ENCODE peak calls at places on chromosomes 16 and 17, in nine cellular contexts. H is CD8-positive, alpha-beta T cell; T is HCT116; X is stomach; V is fibroblast of lung; U is neural progenitor cell; G is breast epithelium; O is tibial artery; W is aorta. Y is an unnamed sample.

GRCh38 chr17:34420254-34420766 is 57.3 kb upstream of the CCL1 start:
- DNase-seq in H (peak; percentile 68), T (peak; percentile 40), X (peak; percentile 68), V (peak; percentile 61), U (peak; percentile 77), G (no peak), O (peak; percentile 59), W (peak; percentile 62), Y (peak; percentile 26)

GRCh38 chr17:57016764-57017116 is 38.8 kb downstream of the SCPEP1 start:
- DNase-seq in H (no peak), T (no peak), X (no peak), V (peak; percentile 6), U (no peak), G (no peak), O (no peak), W (no peak), Y (peak; percentile 36)

GRCh38 chr17:48678141-48678971 is 44.0 kb downstream of the PRAC1 start:
- DNase-seq in H (peak; percentile 64), T (peak; percentile 28), X (peak; percentile 71), V (peak; percentile 21), U (peak; percentile 86), G (peak; percentile 64), O (peak; percentile 29), W (peak; percentile 63), Y (peak; percentile 69)

GRCh38 chr17:76036497-76037380 is 9.6 kb upstream of the EVPL start:
- DNase-seq in H (no peak), T (no peak), X (no peak), V (no peak), U (peak; percentile 46), G (no peak), O (no peak), W (no peak), Y (no peak)

GRCh38 chr17:31726980-31727427 is 132.0 kb downstream of the COPRS start:
- DNase-seq in H (no peak), T (no peak), X (no peak), V (peak; percentile 38), U (no peak), G (no peak), O (no peak), W (no peak), Y (peak; percentile 59)

GRCh38 chr16:55944377-55944802 is 69.2 kb upstream of the CES5A start:
- DNase-seq in H (peak; percentile 54), T (peak; percentile 23), X (peak; percentile 54), V (peak; percentile 77), U (peak; percentile 79), G (peak; percentile 58), O (peak; percentile 77), W (peak; percentile 79), Y (peak; percentile 19)

GRCh38 chr17:63477471-63478440 is 895 bp downstream of the ACE start:
- DNase-seq in H (no peak), T (no peak), X (no peak), V (no peak), U (no peak), G (no peak), O (no peak), W (no peak), Y (no peak)

GRCh38 chr17:28372945-28373274 is 1.4 kb downstream of the SARM1 start:
- DNase-seq in H (no peak), T (no peak), X (no peak), V (no peak), U (no peak), G (no peak), O (no peak), W (no peak), Y (no peak)

GRCh38 chr17:7236808-7237207 is 2.4 kb downstream of the PHF23 start:
- DNase-seq in H (no peak), T (no peak), X (no peak), V (no peak), U (no peak), G (no peak), O (no peak), W (no peak), Y (no peak)

GRCh38 chr17:7237761-7238417 is 1.4 kb downstream of the PHF23 start:
- DNase-seq in H (peak; percentile 85), T (no peak), X (peak; percentile 85), V (peak; percentile 69), U (peak; percentile 92), G (no peak), O (peak; percentile 77), W (peak; percentile 90), Y (peak; percentile 45)

GRCh38 chr17:7238418-7239090 is 703 bp downstream of the PHF23 start:
- DNase-seq in H (peak; percentile 46), T (no peak), X (no peak), V (no peak), U (peak; percentile 40), G (no peak), O (peak; percentile 42), W (peak; percentile 57), Y (no peak)

GRCh38 chr17:7235693-7236665 is 1.7 kb upstream of the DVL2 start:
- DNase-seq in H (no peak), T (no peak), X (no peak), V (no peak), U (no peak), G (no peak), O (no peak), W (peak; percentile 48), Y (peak; percentile 56)

GRCh38 chr17:7237266-7237760 is 1.9 kb downstream of the PHF23 start:
- DNase-seq in H (no peak), T (no peak), X (no peak), V (no peak), U (no peak), G (no peak), O (no peak), W (no peak), Y (no peak)
- H3K4me1 ChIP-seq in H (peaks cover 47% of the 10 kb centered on the region), T (peaks cover 44% of the 10 kb centered on the region), X (peaks cover 62% of the 10 kb centered on the region), V (peaks cover 23% of the 10 kb centered on the region), U (peaks cover 24% of the 10 kb centered on the region), G (peaks cover 26% of the 10 kb centered on the region), O (peaks cover 59% of the 10 kb centered on the region), W (peaks cover 3% of the 10 kb centered on the region), Y (peaks cover 41% of the 10 kb centered on the region)

DNA sequence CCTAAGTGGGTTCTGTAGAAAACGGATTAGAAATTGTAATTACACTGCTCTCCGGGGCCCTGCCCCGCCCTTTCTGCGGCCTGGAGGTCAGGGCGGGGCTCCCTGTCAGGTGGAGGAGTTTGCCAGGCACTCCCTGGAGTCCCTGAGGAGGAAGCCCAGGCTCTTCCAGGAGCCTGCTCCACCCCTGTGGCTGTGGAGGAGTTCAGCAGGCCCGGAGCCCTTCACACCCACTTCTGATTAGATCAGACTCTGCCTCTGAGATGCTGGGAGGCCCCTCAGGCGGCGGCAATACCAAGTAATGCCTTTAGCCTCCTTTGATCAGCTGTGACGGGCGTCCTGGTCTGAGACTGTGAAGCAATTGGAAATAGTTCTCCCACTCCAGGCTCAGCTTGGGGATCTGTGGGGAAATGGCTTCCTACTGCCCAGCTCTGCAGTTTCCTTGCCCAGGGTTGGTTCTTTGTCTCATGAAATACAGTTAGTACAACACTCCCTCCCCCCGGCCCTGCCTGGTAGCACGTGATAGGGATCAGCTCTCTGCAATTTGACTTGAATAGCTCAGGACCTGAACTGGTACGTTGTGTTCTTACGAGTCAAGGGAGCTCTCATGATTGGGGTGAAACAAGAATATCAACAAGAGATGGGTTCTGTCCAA is 22.3 kb downstream of the BAIAP2 start:
- DNase-seq in H (no peak), T (no peak), X (peak; percentile 84), V (peak; percentile 79), U (peak; percentile 43), G (peak; percentile 73), O (peak; percentile 55), W (no peak), Y (peak; percentile 83)
- H3K4me1 ChIP-seq in H (peaks cover 5% of the 10 kb centered on the region), T (peaks cover 8% of the 10 kb centered on the region), X (peaks cover 53% of the 10 kb centered on the region), V (no peaks in the 10 kb centered on the region), U (peaks cover 17% of the 10 kb centered on the region), G (peaks cover 9% of the 10 kb centered on the region), O (peaks cover 15% of the 10 kb centered on the region), W (no peaks in the 10 kb centered on the region), Y (peaks cover 34% of the 10 kb centered on the region)

GRCh38 chr17:15263206-15263579 is 1.9 kb downstream of the PMP22 start:
- DNase-seq in H (no peak), T (no peak), X (peak; percentile 54), V (peak; percentile 91), U (peak; percentile 73), G (peak; percentile 76), O (peak; percentile 97), W (peak; percentile 95), Y (peak; percentile 32)

GRCh38 chr17:15261818-15262290 is 3.3 kb downstream of the PMP22 start:
- DNase-seq in H (no peak), T (no peak), X (no peak), V (peak; percentile 37), U (peak; percentile 45), G (no peak), O (no peak), W (peak; percentile 60), Y (peak; percentile 40)

GRCh38 chr17:15260376-15261062 is 4.6 kb downstream of the PMP22 start:
- DNase-seq in H (peak; percentile 30), T (no peak), X (peak; percentile 84), V (peak; percentile 91), U (peak; percentile 91), G (peak; percentile 88), O (peak; percentile 87), W (peak; percentile 93), Y (peak; percentile 67)

GRCh38 chr17:15262291-15263205 is 2.6 kb downstream of the PMP22 start:
- DNase-seq in H (no peak), T (peak; percentile 87), X (peak; percentile 63), V (peak; percentile 94), U (peak; percentile 81), G (peak; percentile 80), O (peak; percentile 93), W (peak; percentile 96), Y (peak; percentile 72)

DNA sequence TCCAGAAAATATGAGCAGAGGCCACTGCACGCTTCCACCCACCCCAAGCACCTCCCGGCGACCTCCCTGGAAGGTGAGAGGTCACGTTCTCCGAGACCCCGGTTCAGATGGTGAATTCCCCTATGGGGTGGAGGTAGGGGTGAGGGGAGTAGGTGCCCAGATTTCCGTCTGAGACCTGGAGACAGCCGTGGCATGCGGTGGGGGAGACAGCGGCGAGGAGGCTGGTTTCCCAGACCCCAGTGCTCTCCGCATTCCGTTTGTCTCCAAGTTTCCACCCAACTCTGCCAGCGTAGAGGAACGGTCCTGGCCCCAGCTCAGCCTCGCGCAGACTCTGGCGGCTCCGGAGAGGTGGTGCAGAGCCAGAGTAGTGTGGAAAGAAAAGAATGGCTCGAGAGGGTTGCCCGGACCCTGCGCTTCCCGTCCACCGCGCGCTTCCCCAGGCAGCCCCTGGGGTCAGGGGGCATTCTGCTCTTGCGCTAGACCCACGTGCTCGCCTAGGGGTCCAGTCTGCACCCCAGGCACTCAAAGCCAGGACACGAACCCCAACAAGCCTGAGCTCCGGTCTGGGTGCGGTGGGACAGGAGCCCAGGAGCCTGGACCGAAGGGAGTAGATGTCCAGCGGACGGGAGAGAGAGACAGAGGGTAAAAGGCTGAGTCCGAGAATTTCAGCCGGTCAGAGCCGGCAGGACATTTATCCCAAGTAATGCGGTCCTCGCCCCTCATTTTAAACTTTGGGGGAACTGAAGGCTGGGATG is 3.9 kb downstream of the PMP22 start:
- DNase-seq in H (no peak), T (no peak), X (peak; percentile 36), V (peak; percentile 56), U (peak; percentile 85), G (peak; percentile 73), O (no peak), W (peak; percentile 80), Y (peak; percentile 54)
- H3K4me1 ChIP-seq in H (peaks cover 11% of the 10 kb centered on the region), T (peaks cover 22% of the 10 kb centered on the region), X (peaks cover 89% of the 10 kb centered on the region), V (peaks cover 21% of the 10 kb centered on the region), U (peaks cover 8% of the 10 kb centered on the region), G (peaks cover 17% of the 10 kb centered on the region), O (peaks cover 45% of the 10 kb centered on the region), W (no peaks in the 10 kb centered on the region), Y (peaks cover 44% of the 10 kb centered on the region)

DNA sequence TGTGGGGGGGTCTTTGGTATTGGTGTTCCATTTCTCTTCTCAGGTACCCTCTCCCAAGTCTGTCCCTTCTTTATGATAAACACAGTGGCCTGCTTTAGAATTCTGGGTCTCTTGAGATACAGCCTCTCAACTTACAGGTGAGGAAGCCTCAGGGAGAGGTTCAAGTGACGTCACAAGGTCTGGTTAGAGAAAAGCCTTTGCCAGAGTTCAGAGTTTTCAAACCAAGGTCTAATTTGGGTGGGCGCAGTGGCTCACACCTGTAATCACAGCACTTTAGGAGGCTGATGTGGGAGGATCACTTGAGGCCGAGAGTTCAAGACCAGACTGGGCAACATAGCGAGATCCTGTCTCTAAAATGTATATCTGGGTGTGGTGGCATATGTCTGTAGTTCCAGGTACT is 2.1 kb downstream of the IRF8 start:
- DNase-seq in H (no peak), T (no peak), X (no peak), V (no peak), U (no peak), G (no peak), O (no peak), W (no peak), Y (no peak)
- H3K4me1 ChIP-seq in H (peaks cover 39% of the 10 kb centered on the region), T (no peaks in the 10 kb centered on the region), X (peaks cover 48% of the 10 kb centered on the region), V (no peaks in the 10 kb centered on the region), U (peaks cover 21% of the 10 kb centered on the region), G (peaks cover 9% of the 10 kb centered on the region), O (peaks cover 13% of the 10 kb centered on the region), W (no peaks in the 10 kb centered on the region), Y (no peaks in the 10 kb centered on the region)